ENCODE peak calls at places on chromosomes 2 and 18, in nine cellular contexts. L is globus pallidus; A is activated T-cell treated with anti-CD3 and anti-CD28 coated beads for 4 hours; E is stimulated activated CD4-positive, alpha-beta T cell treated with anti-CD3 and anti-CD28 coated beads, Interleukin-2, amount 100 ng/mL, for 48 hours; U is stimulated activated CD8-positive, alpha-beta memory T cell treated with anti-CD3 and anti-CD28 coated beads, Interleukin-15, amount 100 ng/mL, for 1 hour; J is mesendoderm; P is left colon; F is choroid plexus epithelial cell; K is WTC11. C is an unnamed sample.

GRCh38 chr2:100178085-100178788 is 35.8 kb upstream of the AFF3 start:
- DNase-seq in L (no peak), A (no peak), E (peak), U (no peak), J (peak), P (peak), F (peak), K (peak), C (peak)

GRCh38 chr18:44943201-44943881 is 262.7 kb downstream of the SETBP1 start:
- DNase-seq in L (no peak), A (no peak), E (no peak), U (no peak), J (peak), P (no peak), F (peak), K (peak), C (no peak)

GRCh38 chr2:102091121-102091520 is 51.4 kb upstream of the IL1R1 start:
- DNase-seq in L (no peak), A (no peak), E (no peak), U (no peak), J (no peak), P (no peak), F (no peak), K (no peak), C (no peak)

GRCh38 chr2:10028988-10029874 is 14.1 kb upstream of the KLF11 start:
- DNase-seq in L (no peak), A (peak), E (no peak), U (peak), J (peak), P (peak), F (peak), K (peak), C (no peak)

GRCh38 chr2:240964221-240964853 is 34.1 kb upstream of the SNED1 start:
- DNase-seq in L (no peak), A (no peak), E (no peak), U (no peak), J (no peak), P (no peak), F (no peak), K (no peak), C (no peak)

GRCh38 chr2:151206446-151206968 is 55.2 kb downstream of the RBM43 start:
- DNase-seq in L (no peak), A (no peak), E (no peak), U (no peak), J (no peak), P (no peak), F (no peak), K (no peak), C (no peak)

GRCh38 chr2:138722316-138722715 is 57.9 kb downstream of the NXPH2 start:
- DNase-seq in L (peak), A (no peak), E (no peak), U (no peak), J (peak), P (peak), F (no peak), K (no peak), C (no peak)

GRCh38 chr2:172743143-172743542 is 7.5 kb downstream of the RAPGEF4 start:
- DNase-seq in L (no peak), A (no peak), E (no peak), U (no peak), J (no peak), P (no peak), F (peak), K (no peak), C (no peak)

GRCh38 chr2:201774546-201774945 is 6.2 kb downstream of the ALS2 start:
- DNase-seq in L (no peak), A (no peak), E (no peak), U (no peak), J (no peak), P (no peak), F (no peak), K (no peak), C (no peak)

GRCh38 chr2:954687-955000 is 4.0 kb downstream of the SNTG2 start:
- DNase-seq in L (no peak), A (no peak), E (no peak), U (no peak), J (no peak), P (no peak), F (no peak), K (no peak), C (no peak)

GRCh38 chr18:2932247-2933181 is 80.4 kb downstream of the LPIN2 start:
- DNase-seq in L (peak), A (peak), E (peak), U (no peak), J (peak), P (no peak), F (peak), K (peak), C (peak)

C was measured in neural crest cell.